ENCODE peak calls at places on chromosomes 6 and 20, in six cellular contexts. T is GM12892, F is MM.1S, Z is astrocyte of the hippocampus, O is HEK293T, L is tibial artery. Y is an unnamed sample.
A peak's percentile ranks its signal among the peaks of the same experiment; 100 is the strongest.

GRCh38 chr6:22401206-22401605 is 104.4 kb upstream of the PRL start:
- DNase-seq in T (no peak), F (no peak), Z (peak; percentile 16), O (no peak), L (no peak), Y (no peak)

GRCh38 chr6:139881728-139882211 is 507.3 kb upstream of the CITED2 start:
- DNase-seq in T (no peak), F (peak; percentile 74), Z (peak; percentile 62), O (peak; percentile 48), L (no peak), Y (peak; percentile 17)

GRCh38 chr20:19935842-19936241 is 81.3 kb upstream of the NAA20 start:
- DNase-seq in T (no peak), F (no peak), Z (no peak), O (no peak), L (no peak), Y (no peak)

GRCh38 chr6:158666637-158667359 is 16.9 kb downstream of the SYTL3 start:
- DNase-seq in T (no peak), F (no peak), Z (no peak), O (no peak), L (no peak), Y (no peak)

GRCh38 chr20:16475225-16475624 is 98.0 kb downstream of the KIF16B start:
- DNase-seq in T (no peak), F (no peak), Z (peak; percentile 49), O (no peak), L (no peak), Y (no peak)

GRCh38 chr6:89680150-89680549 is 41.6 kb upstream of the LYRM2 start:
- DNase-seq in T (no peak), F (no peak), Z (no peak), O (no peak), L (no peak), Y (no peak)

GRCh38 chr6:111721677-111722219 is 116.1 kb upstream of the TRAF3IP2 start:
- DNase-seq in T (peak; percentile 18), F (peak; percentile 13), Z (no peak), O (peak; percentile 60), L (no peak), Y (peak; percentile 27)

GRCh38 chr6:42142118-42142835 is at the start of gene C6orf132:
- DNase-seq in T (no peak), F (no peak), Z (peak; percentile 66), O (no peak), L (peak; percentile 70), Y (no peak)

GRCh38 chr6:34538581-34538980 is 17.5 kb downstream of the SPDEF start:
- DNase-seq in T (no peak), F (no peak), Z (no peak), O (no peak), L (no peak), Y (no peak)

GRCh38 chr6:117840541-117840983 is 66.5 kb upstream of the SLC35F1 start:
- DNase-seq in T (no peak), F (peak; percentile 61), Z (peak; percentile 84), O (peak; percentile 45), L (no peak), Y (no peak)

GRCh38 chr20:38751360-38751976 is 3.2 kb downstream of the ACTR5 start:
- DNase-seq in T (no peak), F (peak; percentile 52), Z (peak; percentile 60), O (peak; percentile 37), L (no peak), Y (peak; percentile 16)

GRCh38 chr20:33437141-33437911 is 6.2 kb downstream of the SNTA1 start:
- DNase-seq in T (no peak), F (no peak), Z (peak; percentile 91), O (no peak), L (peak; percentile 93), Y (no peak)

GRCh38 chr6:144415835-144416237 is 130.7 kb downstream of the UTRN start:
- DNase-seq in T (no peak), F (no peak), Z (no peak), O (no peak), L (no peak), Y (no peak)

GRCh38 chr6:81788748-81789147 is 36.3 kb upstream of the TENT5A start:
- DNase-seq in T (no peak), F (no peak), Z (no peak), O (no peak), L (no peak), Y (no peak)

GRCh38 chr6:56851541-56852248 is 103.2 kb upstream of the BEND6 start:
- DNase-seq in T (peak; percentile 30), F (peak; percentile 80), Z (peak; percentile 93), O (peak; percentile 64), L (no peak), Y (peak; percentile 46)

GRCh38 chr6:156933201-156934053 is 156.2 kb downstream of the ARID1B start:
- DNase-seq in T (no peak), F (no peak), Z (peak; percentile 31), O (peak; percentile 28), L (no peak), Y (no peak)

GRCh38 chr6:151330130-151330715 is 61.1 kb downstream of the ZBTB2 start:
- DNase-seq in T (no peak), F (no peak), Z (no peak), O (no peak), L (no peak), Y (no peak)

GRCh38 chr20:64102647-64103354 is 4.6 kb downstream of the NPBWR2 start:
- DNase-seq in T (no peak), F (no peak), Z (no peak), O (peak; percentile 48), L (no peak), Y (no peak)

GRCh38 chr20:53981130-53981529 is 89.3 kb downstream of the BCAS1 start:
- DNase-seq in T (no peak), F (no peak), Z (no peak), O (no peak), L (no peak), Y (no peak)

GRCh38 chr6:35698858-35699257 is 10.1 kb upstream of the FKBP5 start:
- DNase-seq in T (no peak), F (no peak), Z (no peak), O (no peak), L (no peak), Y (no peak)

GRCh38 chr20:37915800-37916570 is 13.1 kb downstream of the VSTM2L start:
- DNase-seq in T (no peak), F (no peak), Z (peak; percentile 21), O (no peak), L (no peak), Y (no peak)

GRCh38 chr6:99553888-99554287 is 14.6 kb downstream of the CCNC start:
- DNase-seq in T (no peak), F (no peak), Z (no peak), O (no peak), L (no peak), Y (no peak)

GRCh38 chr6:135274561-135275293 is 93.6 kb downstream of the MYB start:
- DNase-seq in T (no peak), F (no peak), Z (no peak), O (no peak), L (no peak), Y (no peak)

GRCh38 chr6:170224694-170225660 is 65.9 kb downstream of the DLL1 start:
- DNase-seq in T (no peak), F (no peak), Z (peak; percentile 79), O (no peak), L (peak; percentile 54), Y (no peak)

GRCh38 chr6:139981066-139981624 is 606.7 kb upstream of the CITED2 start:
- DNase-seq in T (no peak), F (no peak), Z (no peak), O (no peak), L (no peak), Y (no peak)

GRCh38 chr6:168417158-168417557 is 23.8 kb upstream of the SMOC2 start:
- DNase-seq in T (no peak), F (no peak), Z (no peak), O (no peak), L (no peak), Y (no peak)

GRCh38 chr20:3864518-3864917 is 17.9 kb downstream of the MAVS start:
- DNase-seq in T (no peak), F (no peak), Z (no peak), O (no peak), L (no peak), Y (no peak)

GRCh38 chr6:167501831-167502385 is 177.0 kb downstream of the TTLL2 start:
- DNase-seq in T (no peak), F (no peak), Z (peak; percentile 20), O (peak; percentile 41), L (no peak), Y (no peak)

GRCh38 chr6:168542301-168542700 is 101.3 kb downstream of the SMOC2 start:
- DNase-seq in T (no peak), F (no peak), Z (no peak), O (no peak), L (no peak), Y (no peak)

GRCh38 chr20:59071224-59071623 is 28.6 kb upstream of the PRELID3B start:
- DNase-seq in T (no peak), F (no peak), Z (no peak), O (no peak), L (no peak), Y (no peak)

GRCh38 chr6:81697564-81697963 is 54.9 kb downstream of the TENT5A start:
- DNase-seq in T (no peak), F (no peak), Z (peak; percentile 59), O (no peak), L (no peak), Y (no peak)

GRCh38 chr20:19964289-19965263 is 52.6 kb upstream of the NAA20 start:
- DNase-seq in T (no peak), F (no peak), Z (peak; percentile 63), O (no peak), L (peak; percentile 85), Y (no peak)

GRCh38 chr20:10339609-10340008 is 94.4 kb downstream of the MKKS start:
- DNase-seq in T (no peak), F (no peak), Z (no peak), O (no peak), L (no peak), Y (no peak)

Y was measured in GM19239.